ENCODE peak calls at places on chromosome 22, in ten cellular contexts. J is fibroblast of lung; Q is CD8-positive, alpha-beta memory T cell; M is aorta; G is upper lobe of right lung; R is stomach; O is psoas muscle; P is mesendoderm; E is neural progenitor cell; K is gastrocnemius medialis. F is an unnamed sample.
A peak's percentile ranks its signal among the peaks of the same experiment; 100 is the strongest.

GRCh38 chr22:22085702-22086500 is 103.3 kb upstream of the TOP3B start:
- DNase-seq in J (no peak), Q (no peak), M (no peak), G (no peak), R (no peak), O (no peak), P (no peak), E (no peak), K (no peak), F (no peak)

GRCh38 chr22:16818538-16818937 is 6.7 kb downstream of the XKR3 start:
- DNase-seq in J (no peak), Q (no peak), M (no peak), G (no peak), R (no peak), O (no peak), P (no peak), E (no peak), K (no peak), F (no peak)

GRCh38 chr22:26918236-26918635 is 260.8 kb downstream of the MIAT start:
- DNase-seq in J (no peak), Q (no peak), M (no peak), G (no peak), R (no peak), O (no peak), P (peak; percentile 10), E (no peak), K (no peak), F (no peak)

GRCh38 chr22:29457730-29458129 is 19.3 kb downstream of the RFPL1 start:
- DNase-seq in J (peak; percentile 18), Q (no peak), M (no peak), G (no peak), R (no peak), O (no peak), P (peak; percentile 93), E (peak; percentile 82), K (no peak), F (no peak)

GRCh38 chr22:43749473-43749872 is 62.6 kb downstream of the EFCAB6 start:
- DNase-seq in J (no peak), Q (no peak), M (no peak), G (no peak), R (no peak), O (no peak), P (peak; percentile 8), E (peak; percentile 39), K (no peak), F (no peak)

GRCh38 chr22:25582946-25583345 is 18.5 kb downstream of the GRK3 start:
- DNase-seq in J (peak; percentile 19), Q (no peak), M (no peak), G (no peak), R (no peak), O (no peak), P (no peak), E (no peak), K (no peak), F (no peak)

GRCh38 chr22:22005945-22006595 is 23.5 kb upstream of the TOP3B start:
- DNase-seq in J (no peak), Q (no peak), M (no peak), G (no peak), R (no peak), O (no peak), P (no peak), E (no peak), K (no peak), F (no peak)

GRCh38 chr22:43990044-43990443 is 34.1 kb upstream of the PARVB start:
- DNase-seq in J (no peak), Q (no peak), M (no peak), G (peak; percentile 35), R (no peak), O (no peak), P (no peak), E (no peak), K (no peak), F (no peak)

DNA sequence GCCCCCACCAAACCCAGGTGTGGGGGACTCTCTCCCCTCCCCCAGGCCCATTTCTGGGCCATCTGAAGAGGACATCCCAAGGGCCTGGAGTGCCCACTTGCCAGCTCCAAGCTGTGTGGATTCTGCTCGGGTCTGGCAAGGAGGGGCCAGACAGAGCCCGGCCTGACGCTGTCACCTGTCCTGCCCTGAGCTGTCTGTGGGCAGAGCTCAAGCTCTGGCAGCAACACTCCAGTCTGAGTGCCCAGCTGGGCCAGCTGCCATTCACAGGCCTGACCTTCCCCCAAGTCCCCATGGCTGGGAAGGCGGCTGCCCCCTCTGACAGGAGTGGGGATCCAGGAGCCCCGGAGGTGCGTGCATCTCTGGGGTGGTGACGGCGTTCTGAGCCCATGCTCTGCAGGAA is 6.2 kb upstream of the PIM3 start:
- DNase-seq in J (no peak), Q (no peak), M (peak; percentile 44), G (peak; percentile 88), R (peak; percentile 68), O (peak; percentile 72), P (no peak), E (no peak), K (peak; percentile 93), F (no peak)
- H3K27ac ChIP-seq in J (no peak overlapping the region), Q (no peak overlapping the region), M (no peak overlapping the region), G (peak overlapping the region; percentile 81), R (peak overlapping the region; percentile 94), O (peak overlapping the region; percentile 89), P (no peak overlapping the region), E (no peak overlapping the region), K (peak overlapping the region; percentile 93), F (no peak overlapping the region)

GRCh38 chr22:39316440-39317083 is 2.9 kb downstream of the RPL3 start:
- DNase-seq in J (peak; percentile 95), Q (peak; percentile 85), M (peak; percentile 89), G (peak; percentile 76), R (peak; percentile 79), O (peak; percentile 80), P (peak; percentile 95), E (peak; percentile 88), K (peak; percentile 86), F (peak; percentile 60)
- H3K36me3 ChIP-seq in J (peaks cover 53% of the 10 kb centered on the region), Q (peaks cover 71% of the 10 kb centered on the region), M (peaks cover 29% of the 10 kb centered on the region), G (peaks cover 67% of the 10 kb centered on the region), R (peaks cover 67% of the 10 kb centered on the region), O (peaks cover 70% of the 10 kb centered on the region), P (peaks cover 57% of the 10 kb centered on the region), E (peaks cover 11% of the 10 kb centered on the region), K (peaks cover 65% of the 10 kb centered on the region), F (peaks cover 67% of the 10 kb centered on the region)

GRCh38 chr22:33889748-33890147 is 30.5 kb downstream of the LARGE1 start:
- DNase-seq in J (no peak), Q (no peak), M (no peak), G (no peak), R (no peak), O (no peak), P (no peak), E (no peak), K (no peak), F (no peak)

GRCh38 chr22:33891992-33892391 is 28.3 kb downstream of the LARGE1 start:
- DNase-seq in J (no peak), Q (no peak), M (no peak), G (no peak), R (no peak), O (no peak), P (no peak), E (no peak), K (no peak), F (no peak)

GRCh38 chr22:33893486-33893885 is 26.8 kb downstream of the LARGE1 start:
- DNase-seq in J (no peak), Q (no peak), M (no peak), G (no peak), R (no peak), O (no peak), P (no peak), E (no peak), K (no peak), F (no peak)

GRCh38 chr22:33894036-33894435 is 26.2 kb downstream of the LARGE1 start:
- DNase-seq in J (no peak), Q (no peak), M (no peak), G (no peak), R (no peak), O (no peak), P (no peak), E (no peak), K (no peak), F (no peak)

DNA sequence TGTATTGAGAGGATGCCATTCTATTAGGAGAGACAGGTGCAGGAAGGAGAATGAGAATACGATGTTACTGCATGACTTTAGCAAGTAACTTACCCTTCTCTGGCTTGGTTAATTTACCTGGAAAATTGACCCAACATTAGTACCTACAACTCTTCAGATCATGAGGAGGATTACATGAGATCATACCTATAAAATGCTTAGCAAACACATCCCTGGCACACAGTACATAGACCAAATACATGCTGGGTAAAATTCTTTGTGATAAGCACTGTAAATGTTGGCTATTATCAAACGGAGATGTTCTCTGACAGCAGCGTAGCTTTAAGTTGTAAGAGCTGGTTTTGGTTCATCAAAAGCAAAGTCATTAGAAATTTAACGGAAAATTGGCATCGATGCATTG is 28.8 kb downstream of the LARGE1 start:
- DNase-seq in J (no peak), Q (no peak), M (no peak), G (no peak), R (no peak), O (no peak), P (no peak), E (no peak), K (no peak), F (no peak)
- H3K4me1 ChIP-seq in J (no peaks in the 10 kb centered on the region), Q (no peaks in the 10 kb centered on the region), M (no peaks in the 10 kb centered on the region), G (no peaks in the 10 kb centered on the region), R (peaks cover 26% of the 10 kb centered on the region), O (peaks cover 8% of the 10 kb centered on the region), P (no peaks in the 10 kb centered on the region), E (peaks cover 5% of the 10 kb centered on the region), K (peaks cover 16% of the 10 kb centered on the region), F (no peaks in the 10 kb centered on the region)

GRCh38 chr22:35324762-35325161 is 25.1 kb downstream of the TOM1 start:
- DNase-seq in J (no peak), Q (no peak), M (no peak), G (no peak), R (no peak), O (no peak), P (no peak), E (no peak), K (no peak), F (no peak)

GRCh38 chr22:35323305-35323704 is 23.6 kb downstream of the TOM1 start:
- DNase-seq in J (no peak), Q (no peak), M (no peak), G (no peak), R (no peak), O (no peak), P (no peak), E (no peak), K (no peak), F (peak; percentile 53)

GRCh38 chr22:35324067-35324466 is 24.4 kb downstream of the TOM1 start:
- DNase-seq in J (no peak), Q (no peak), M (no peak), G (no peak), R (no peak), O (no peak), P (no peak), E (no peak), K (no peak), F (no peak)

GRCh38 chr22:35322893-35323292 is 23.2 kb downstream of the TOM1 start:
- DNase-seq in J (no peak), Q (no peak), M (no peak), G (no peak), R (no peak), O (no peak), P (no peak), E (no peak), K (no peak), F (no peak)

DNA sequence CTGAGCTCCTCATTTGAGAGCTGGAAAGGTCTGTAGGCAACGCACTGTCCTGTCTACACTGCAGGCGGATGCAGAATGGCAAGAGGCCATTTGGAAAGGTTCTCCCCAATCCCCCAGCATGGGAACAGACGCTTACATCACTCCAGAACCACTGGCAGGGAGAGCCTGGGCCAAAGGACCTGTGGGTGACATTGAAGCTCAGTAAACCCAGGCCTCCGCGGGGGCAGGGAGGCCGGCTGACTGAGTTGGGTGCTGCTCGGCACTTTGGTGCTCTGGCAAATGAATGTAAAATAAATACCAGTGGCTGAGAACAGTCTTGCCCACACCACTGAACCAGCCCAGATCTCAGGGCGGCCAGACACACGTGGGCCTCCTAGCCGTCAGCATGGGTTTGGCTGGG is 22.4 kb downstream of the TOM1 start:
- DNase-seq in J (no peak), Q (no peak), M (no peak), G (no peak), R (no peak), O (no peak), P (no peak), E (no peak), K (peak; percentile 69), F (no peak)
- H3K27ac ChIP-seq in J (no peak overlapping the region), Q (no peak overlapping the region), M (no peak overlapping the region), G (no peak overlapping the region), R (no peak overlapping the region), O (no peak overlapping the region), P (no peak overlapping the region), E (no peak overlapping the region), K (peak overlapping the region; percentile 98), F (no peak overlapping the region)

F was measured in tibial artery.